ENCODE peak calls at places on chromosome 12, in five cellular contexts. E is IMR-90, V is H9, I is H1, W is mesenchymal stem cell. O is an unnamed sample.

GRCh38 chr12:92574046-92574783 is 128.6 kb upstream of the PLEKHG7 start:
- DNase-seq in W (peak), E (peak), V (peak), I (no peak), O (no peak)

GRCh38 chr12:85448031-85448430 is 168.0 kb downstream of the ALX1 start:
- DNase-seq in V (no peak), W (no peak), E (no peak), I (no peak), O (no peak)

GRCh38 chr12:84738481-84738972 is 174.1 kb downstream of the SLC6A15 start:
- DNase-seq in W (peak), V (no peak), E (peak), I (no peak), O (no peak)

GRCh38 chr12:58496411-58496810 is 423.9 kb downstream of the LRIG3 start:
- DNase-seq in W (peak), E (peak), I (no peak), V (no peak), O (no peak)

GRCh38 chr12:79001404-79001803 is 136.8 kb downstream of the SYT1 start:
- DNase-seq in W (no peak), I (no peak), E (no peak), V (no peak), O (no peak)

GRCh38 chr12:51262758-51263177 is 7.4 kb downstream of the SMAGP start:
- DNase-seq in E (peak), V (peak), W (peak), I (no peak), O (no peak)

GRCh38 chr12:41936333-41936732 is 208.3 kb downstream of the GXYLT1 start:
- DNase-seq in W (no peak), V (no peak), E (no peak), I (no peak), O (no peak)

GRCh38 chr12:50728841-50729240 is 35.1 kb upstream of the ATF1 start:
- DNase-seq in I (no peak), E (no peak), W (no peak), V (no peak), O (no peak)

GRCh38 chr12:85642810-85643209 is 193.4 kb downstream of the RASSF9 start:
- DNase-seq in I (no peak), E (peak), V (no peak), W (peak), O (no peak)

GRCh38 chr12:18383203-18383602 is 121.9 kb downstream of the PIK3C2G start:
- DNase-seq in W (peak), I (no peak), E (peak), V (no peak), O (peak)

GRCh38 chr12:72966684-72967083 is 694.5 kb downstream of the TRHDE start:
- DNase-seq in W (no peak), E (no peak), I (no peak), V (no peak), O (peak)

GRCh38 chr12:96743606-96744005 is 163.5 kb upstream of the NEDD1 start:
- DNase-seq in E (peak), I (no peak), W (no peak), V (no peak), O (no peak)

GRCh38 chr12:69359531-69360347 is at the start of gene YEATS4:
- DNase-seq in I (peak), W (peak), E (peak), V (peak), O (peak)
- H3K14ac ChIP-seq in I (no peak), W (no peak), E (peak), V (peak), O (peak)

GRCh38 chr12:76074701-76075336 is 9.7 kb downstream of the NAP1L1 start:
- DNase-seq in E (no peak), V (no peak), I (no peak), W (no peak), O (no peak)
- H3K14ac ChIP-seq in E (no peak), V (no peak), I (no peak), W (no peak), O (no peak)

GRCh38 chr12:109460538-109460937 is 16.6 kb downstream of the KCTD10 start:
- DNase-seq in E (no peak), V (no peak), I (no peak), W (no peak), O (no peak)
- H3K14ac ChIP-seq in E (peak), V (peak), I (no peak), W (no peak), O (no peak)

GRCh38 chr12:3036901-3037600 is 40.1 kb upstream of the TSPAN9 start:
- DNase-seq in E (no peak), V (no peak), W (no peak), I (no peak), O (no peak)
- H3K14ac ChIP-seq in E (no peak), V (no peak), W (no peak), I (no peak), O (no peak)

O was measured in neuronal stem cell.